ENCODE peak calls at places on chromosomes 7 and 10, in eight cellular contexts. R, N, M, X, G, W, A and H are unnamed samples.

GRCh38 chr10:83605783-83606182 is 533.5 kb upstream of the GHITM start:
- DNase-seq in R (no peak), N (no peak), M (no peak), X (no peak), G (no peak), W (no peak), A (no peak), H (no peak)

GRCh38 chr10:132570771-132571564 is 33.4 kb downstream of the INPP5A start:
- DNase-seq in R (no peak), N (peak), M (no peak), X (no peak), G (no peak), W (no peak), A (no peak), H (peak)

GRCh38 chr7:26990268-26990667 is 105.5 kb downstream of the HOXA1 start:
- DNase-seq in R (no peak), N (no peak), M (no peak), X (no peak), G (no peak), W (no peak), A (peak), H (no peak)

GRCh38 chr7:156558198-156558597 is 82.4 kb upstream of the RNF32 start:
- DNase-seq in R (no peak), N (no peak), M (no peak), X (no peak), G (no peak), W (no peak), A (peak), H (no peak)

GRCh38 chr10:130207205-130207604 is 71.0 kb downstream of the GLRX3 start:
- DNase-seq in R (no peak), N (no peak), M (no peak), X (no peak), G (no peak), W (no peak), A (no peak), H (no peak)

GRCh38 chr7:47478926-47479791 is 102.8 kb downstream of the TNS3 start:
- DNase-seq in R (no peak), N (peak), M (no peak), X (no peak), G (no peak), W (no peak), A (no peak), H (no peak)

GRCh38 chr10:102435529-102436233 is 3.3 kb upstream of the CUEDC2 start:
- DNase-seq in R (peak), N (no peak), M (no peak), X (peak), G (no peak), W (no peak), A (peak), H (no peak)

GRCh38 chr10:191703-192518 is 56.7 kb downstream of the ZMYND11 start:
- DNase-seq in R (no peak), N (no peak), M (no peak), X (no peak), G (peak), W (no peak), A (peak), H (no peak)

GRCh38 chr10:31204090-31204489 is 114.9 kb upstream of the ZEB1 start:
- DNase-seq in R (no peak), N (no peak), M (no peak), X (no peak), G (no peak), W (no peak), A (peak), H (no peak)

GRCh38 chr7:27140108-27140842 is 3.2 kb downstream of the HOXA5 start:
- DNase-seq in R (no peak), N (no peak), M (no peak), X (no peak), G (no peak), W (no peak), A (no peak), H (no peak)

GRCh38 chr7:41189866-41190265 is 513.0 kb downstream of the INHBA start:
- DNase-seq in R (no peak), N (no peak), M (no peak), X (no peak), G (peak), W (no peak), A (peak), H (no peak)

GRCh38 chr10:127907411-127908105 is 655 bp downstream of the PTPRE start:
- DNase-seq in R (no peak), N (no peak), M (peak), X (peak), G (no peak), W (no peak), A (peak), H (peak)

GRCh38 chr7:83976302-83976701 is 218.3 kb downstream of the SEMA3A start:
- DNase-seq in R (no peak), N (peak), M (no peak), X (no peak), G (peak), W (no peak), A (peak), H (peak)

GRCh38 chr10:27470890-27471289 is 33.2 kb upstream of the RAB18 start:
- DNase-seq in R (no peak), N (no peak), M (no peak), X (no peak), G (no peak), W (no peak), A (no peak), H (no peak)

GRCh38 chr7:53050433-53050832 is 15.0 kb downstream of the POM121L12 start:
- DNase-seq in R (no peak), N (no peak), M (no peak), X (no peak), G (no peak), W (no peak), A (no peak), H (no peak)

GRCh38 chr10:19689231-19689630 is 127.0 kb upstream of the PLXDC2 start:
- DNase-seq in R (no peak), N (no peak), M (no peak), X (no peak), G (no peak), W (no peak), A (no peak), H (no peak)